ENCODE peak calls at places on chromosomes 5 and 9, in six cellular contexts. I, C, B, A, V and U are unnamed samples.

GRCh38 chr5:144267961-144268513 is 97.4 kb downstream of the KCTD16 start:
- DNase-seq in V (no peak), B (no peak), C (no peak), A (no peak), I (no peak), U (no peak)

GRCh38 chr9:109182940-109183798 is 16.1 kb upstream of the FRRS1L start:
- DNase-seq in V (peak), C (peak), A (no peak), I (no peak), B (no peak), U (peak)

GRCh38 chr5:93819666-93820065 is 78.3 kb upstream of the POU5F2 start:
- DNase-seq in A (no peak), V (no peak), C (no peak), I (no peak), B (no peak), U (no peak)

GRCh38 chr5:14143843-14144585 is 872 bp downstream of the TRIO start:
- DNase-seq in C (peak), A (peak), V (no peak), B (no peak), I (peak), U (peak)

GRCh38 chr5:72557576-72558336 is 50.5 kb upstream of the ZNF366 start:
- DNase-seq in A (no peak), V (no peak), B (no peak), C (no peak), I (no peak), U (no peak)

GRCh38 chr9:79945495-79945894 is 373.7 kb downstream of the TLE4 start:
- DNase-seq in I (no peak), C (no peak), V (peak), A (no peak), B (no peak), U (no peak)

GRCh38 chr5:152593388-152593787 is 188.3 kb upstream of the NMUR2 start:
- DNase-seq in C (no peak), A (no peak), B (no peak), V (no peak), I (no peak), U (no peak)

GRCh38 chr9:2017459-2018161 is 2.5 kb downstream of the SMARCA2 start:
- DNase-seq in C (peak), A (peak), I (peak), V (peak), B (peak), U (peak)

GRCh38 chr9:131279927-131280530 is 3.7 kb upstream of the FAM78A start:
- DNase-seq in C (no peak), B (no peak), A (no peak), V (no peak), I (no peak), U (no peak)

GRCh38 chr5:133199366-133199901 is 147.6 kb downstream of the HSPA4 start:
- DNase-seq in I (no peak), A (no peak), C (no peak), B (no peak), V (no peak), U (no peak)

GRCh38 chr5:27571681-27572080 is 533.3 kb upstream of the CDH9 start:
- DNase-seq in C (peak), V (no peak), I (no peak), A (no peak), B (no peak), U (no peak)

GRCh38 chr9:134437417-134438203 is 111.4 kb downstream of the RXRA start:
- DNase-seq in I (no peak), V (no peak), A (no peak), B (no peak), C (no peak), U (no peak)

GRCh38 chr5:14557203-14557725 is 24.3 kb upstream of the OTULINL start:
- DNase-seq in C (no peak), A (no peak), V (peak), I (no peak), B (no peak), U (no peak)

GRCh38 chr9:76817489-76817888 is 53.3 kb downstream of the PCA3 start:
- DNase-seq in B (no peak), A (no peak), I (no peak), V (peak), C (peak), U (peak)

GRCh38 chr5:80502795-80503194 is 14.9 kb downstream of the FAM151B start:
- DNase-seq in B (no peak), A (no peak), I (no peak), V (no peak), C (no peak), U (no peak)

GRCh38 chr5:872301-872700 is 20.3 kb downstream of the BRD9 start:
- DNase-seq in A (no peak), V (no peak), C (no peak), B (no peak), I (no peak), U (no peak)

GRCh38 chr5:75716715-75717081 is 539 bp downstream of the POC5 start:
- DNase-seq in B (no peak), A (no peak), I (no peak), V (no peak), C (no peak), U (no peak)

GRCh38 chr5:167921796-167922195 is 369.6 kb upstream of the WWC1 start:
- DNase-seq in V (no peak), C (no peak), B (no peak), A (no peak), I (no peak), U (no peak)

GRCh38 chr5:141465351-141465750 is 10.4 kb upstream of the PCDHGC3 start:
- DNase-seq in B (no peak), A (no peak), C (no peak), V (peak), I (no peak), U (no peak)

GRCh38 chr5:58259685-58260152 is 200.2 kb downstream of the PLK2 start:
- DNase-seq in I (no peak), V (peak), A (no peak), C (peak), B (no peak), U (peak)

GRCh38 chr5:57193757-57194413 is 20.0 kb downstream of the GPBP1 start:
- DNase-seq in V (no peak), B (no peak), C (no peak), I (no peak), A (no peak), U (no peak)

GRCh38 chr5:125595095-125595494 is 828.1 kb upstream of the GRAMD2B start:
- DNase-seq in A (no peak), I (no peak), C (no peak), B (no peak), V (peak), U (peak)

GRCh38 chr5:68631884-68632283 is 416.3 kb downstream of the PIK3R1 start:
- DNase-seq in B (no peak), I (no peak), C (no peak), A (no peak), V (no peak), U (no peak)

GRCh38 chr5:33227746-33228145 is 213.0 kb upstream of the TARS1 start:
- DNase-seq in C (no peak), I (no peak), V (no peak), A (no peak), B (no peak), U (no peak)

GRCh38 chr9:34457266-34458012 is 931 bp downstream of the FAM219A start:
- DNase-seq in V (peak), I (no peak), C (peak), B (peak), A (peak), U (peak)

GRCh38 chr5:141877478-141878185 is 578 bp downstream of the PCDH1 start:
- DNase-seq in C (no peak), A (no peak), V (peak), I (no peak), B (peak), U (no peak)

GRCh38 chr5:31270396-31270795 is 76.9 kb downstream of the CDH6 start:
- DNase-seq in A (no peak), V (no peak), C (peak), I (no peak), B (peak), U (no peak)

GRCh38 chr5:132364319-132364718 is 5.2 kb upstream of the SLC22A5 start:
- DNase-seq in I (no peak), V (peak), C (peak), A (no peak), B (no peak), U (peak)

GRCh38 chr9:126500600-126501382 is 112.9 kb upstream of the LMX1B start:
- DNase-seq in V (peak), A (peak), B (peak), I (peak), C (peak), U (peak)

GRCh38 chr5:3886521-3887461 is 291.2 kb downstream of the IRX1 start:
- DNase-seq in B (no peak), I (no peak), C (no peak), V (no peak), A (no peak), U (no peak)

GRCh38 chr5:34998058-34998789 is 49.5 kb downstream of the AGXT2 start:
- DNase-seq in C (peak), I (no peak), B (no peak), A (no peak), V (no peak), U (no peak)

GRCh38 chr5:139898981-139899380 is 103.4 kb downstream of the PSD2 start:
- DNase-seq in V (no peak), A (no peak), I (no peak), B (no peak), C (no peak), U (no peak)

GRCh38 chr5:93681432-93681831 is 60.0 kb downstream of the POU5F2 start:
- DNase-seq in V (no peak), C (no peak), I (no peak), B (no peak), A (no peak), U (no peak)

GRCh38 chr9:133519693-133520092 is 5.1 kb downstream of the MYMK start:
- DNase-seq in V (no peak), I (no peak), B (no peak), C (peak), A (no peak), U (no peak)

GRCh38 chr5:176469293-176469692 is 21.1 kb downstream of the FAF2 start:
- DNase-seq in I (no peak), C (no peak), V (no peak), B (no peak), A (no peak), U (no peak)

GRCh38 chr5:149883550-149883949 is 61.0 kb downstream of the PDE6A start:
- DNase-seq in B (no peak), A (no peak), C (no peak), V (no peak), I (no peak), U (no peak)

GRCh38 chr9:109986423-109987055 is 206.5 kb downstream of the PALM2AKAP2 start:
- DNase-seq in A (no peak), B (no peak), I (no peak), C (peak), V (peak), U (peak)

GRCh38 chr5:74166064-74166463 is 474.5 kb downstream of the ENC1 start:
- DNase-seq in C (peak), A (no peak), I (no peak), B (no peak), V (peak), U (no peak)

GRCh38 chr5:33048315-33048714 is 337.2 kb downstream of the NPR3 start:
- DNase-seq in C (peak), B (no peak), A (no peak), V (no peak), I (no peak), U (no peak)